ENCODE peak calls at places on chromosome 2, in eight cellular contexts. I is thoracic aorta, S is astrocyte of the spinal cord, H is LNCaP clone FGC, Q is endodermal cell, M is upper lobe of right lung, K is choroid plexus epithelial cell, X is GM23338. F is an unnamed sample.

GRCh38 chr2:21748501-21748900 is 624.7 kb downstream of the TDRD15 start:
- DNase-seq in K (peak; percentile 25), I (no peak), H (no peak), Q (no peak), X (no peak), M (no peak), S (no peak), F (no peak)

GRCh38 chr2:38509322-38509946 is 93.3 kb downstream of the HNRNPLL start:
- DNase-seq in M (no peak), S (peak; percentile 83), Q (no peak), I (no peak), H (no peak), K (peak; percentile 69), X (no peak), F (no peak)

GRCh38 chr2:120736955-120737801 is 1.5 kb downstream of the GLI2 start:
- DNase-seq in M (no peak), K (peak; percentile 87), I (no peak), H (no peak), X (peak; percentile 94), S (peak; percentile 89), Q (peak; percentile 90), F (no peak)

GRCh38 chr2:143071185-143071876 is 57.9 kb upstream of the ARHGAP15 start:
- DNase-seq in X (no peak), Q (no peak), K (no peak), S (no peak), M (no peak), H (no peak), I (no peak), F (no peak)

GRCh38 chr2:191617589-191617988 is 60.3 kb upstream of the NABP1 start:
- DNase-seq in X (no peak), Q (no peak), K (no peak), M (no peak), H (no peak), S (no peak), I (no peak), F (no peak)

GRCh38 chr2:230824406-230824978 is 40.2 kb upstream of the ITM2C start:
- DNase-seq in M (no peak), I (no peak), Q (peak; percentile 87), K (peak; percentile 89), H (peak; percentile 41), S (peak; percentile 78), X (peak; percentile 97), F (no peak)

GRCh38 chr2:38462121-38462634 is 85.1 kb upstream of the ATL2 start:
- DNase-seq in X (no peak), K (peak; percentile 99), M (no peak), I (no peak), Q (no peak), S (peak; percentile 96), H (no peak), F (no peak)

GRCh38 chr2:25473758-25474335 is 132.1 kb upstream of the DNMT3A start:
- DNase-seq in K (peak; percentile 67), H (no peak), I (no peak), Q (no peak), S (peak; percentile 42), M (no peak), X (no peak), F (no peak)

GRCh38 chr2:42786561-42787345 is 5.6 kb downstream of the HAAO start:
- DNase-seq in M (no peak), I (no peak), X (peak; percentile 45), H (no peak), K (no peak), Q (peak; percentile 54), S (no peak), F (no peak)

GRCh38 chr2:48607307-48608014 is 10.2 kb upstream of the GTF2A1L start:
- DNase-seq in K (no peak), M (no peak), X (no peak), I (no peak), S (peak; percentile 19), H (no peak), Q (no peak), F (no peak)

GRCh38 chr2:106868199-106868598 is 17.8 kb downstream of the ST6GAL2 start:
- DNase-seq in Q (peak; percentile 74), K (no peak), S (no peak), X (peak; percentile 63), M (no peak), I (no peak), H (no peak), F (no peak)

GRCh38 chr2:218701806-218702205 is 8.8 kb upstream of the TTLL4 start:
- DNase-seq in H (no peak), S (peak; percentile 61), I (no peak), K (no peak), X (no peak), Q (no peak), M (no peak), F (no peak)

GRCh38 chr2:168490015-168490874 is 34.2 kb downstream of the CERS6 start:
- DNase-seq in Q (peak; percentile 60), M (no peak), S (peak; percentile 76), I (no peak), X (peak; percentile 45), H (no peak), K (peak; percentile 76), F (no peak)

GRCh38 chr2:158688722-158689121 is 106.4 kb upstream of the DAPL1 start:
- DNase-seq in I (no peak), X (peak; percentile 12), M (no peak), K (peak; percentile 23), Q (no peak), S (peak; percentile 17), H (no peak), F (no peak)

GRCh38 chr2:359047-359446 is 71.2 kb upstream of the ALKAL2 start:
- DNase-seq in K (no peak), S (no peak), M (no peak), Q (no peak), H (no peak), I (no peak), X (no peak), F (no peak)

GRCh38 chr2:136115183-136115751 is 2.7 kb downstream of the CXCR4 start:
- DNase-seq in M (no peak), H (no peak), I (no peak), X (no peak), Q (no peak), S (no peak), K (no peak), F (no peak)
- H3K4me3 ChIP-seq in M (peak overlapping the region; percentile 62), H (no peak overlapping the region), I (peak overlapping the region; percentile 29), X (no peak overlapping the region), Q (peak overlapping the region; percentile 98), S (no peak overlapping the region), K (no peak overlapping the region), F (peak overlapping the region; percentile 52)

DNA sequence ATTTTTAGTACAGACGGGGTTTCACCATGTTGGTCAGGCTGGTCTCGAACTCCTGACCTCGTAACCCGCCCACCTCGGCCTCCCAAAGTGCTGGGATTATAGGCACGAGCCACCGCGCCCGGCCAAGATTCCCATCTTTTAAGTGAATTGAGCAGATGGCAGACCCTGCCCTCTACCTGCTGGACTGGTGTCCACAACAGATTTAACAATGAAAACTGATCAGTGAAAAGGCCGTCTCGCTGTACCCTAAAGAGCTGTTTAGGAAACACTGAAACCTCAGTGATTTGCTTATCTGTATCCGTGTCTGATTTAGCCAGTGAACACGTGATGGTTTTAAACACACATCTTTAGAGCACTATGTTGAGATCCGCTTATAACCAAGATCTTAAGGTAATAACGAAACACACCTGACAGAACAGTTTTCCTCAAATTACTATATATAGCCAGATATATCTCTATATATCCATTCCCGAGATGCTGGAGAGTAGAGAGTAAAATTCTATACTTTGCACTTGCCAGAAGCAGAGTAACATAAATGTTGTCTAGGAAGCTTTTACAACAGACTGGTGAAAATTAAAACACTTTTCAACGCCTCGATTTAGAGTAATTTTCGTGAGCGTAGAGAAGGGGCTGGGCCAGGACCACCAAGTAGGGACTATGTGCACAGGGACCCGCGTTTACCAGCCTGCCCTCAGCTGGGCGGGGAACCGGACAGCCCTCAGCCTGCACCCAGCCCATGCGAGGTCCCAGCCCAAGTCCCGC is 593 bp downstream of the FAM161A start:
- DNase-seq in M (peak; percentile 87), S (no peak), I (no peak), X (peak; percentile 74), H (no peak), K (peak; percentile 13), Q (no peak), F (no peak)
- TF ChIP-seq CTCF in M (no peak), S (peak; percentile 11), I (no peak), X (no peak), H (peak; percentile 17), K (peak; percentile 25), Q (no peak), F (no peak)

GRCh38 chr2:74503506-74504475 is 3.7 kb downstream of the PCGF1 start:
- DNase-seq in X (peak; percentile 54), S (no peak), Q (peak; percentile 58), M (no peak), I (no peak), H (no peak), K (no peak), F (no peak)

GRCh38 chr2:74501335-74502071 is 2.1 kb upstream of the LBX2 start:
- DNase-seq in I (no peak), K (no peak), H (no peak), M (no peak), Q (peak; percentile 60), X (peak; percentile 55), S (no peak), F (no peak)

GRCh38 chr2:74502720-74503505 is 3.5 kb upstream of the LBX2 start:
- DNase-seq in K (peak; percentile 87), S (peak; percentile 83), H (no peak), M (peak; percentile 92), X (peak; percentile 73), Q (peak; percentile 90), I (no peak), F (peak; percentile 15)

GRCh38 chr2:74500578-74500946 is 1.2 kb upstream of the LBX2 start:
- DNase-seq in S (no peak), K (no peak), H (no peak), I (no peak), X (peak; percentile 51), M (no peak), Q (peak; percentile 69), F (no peak)

DNA sequence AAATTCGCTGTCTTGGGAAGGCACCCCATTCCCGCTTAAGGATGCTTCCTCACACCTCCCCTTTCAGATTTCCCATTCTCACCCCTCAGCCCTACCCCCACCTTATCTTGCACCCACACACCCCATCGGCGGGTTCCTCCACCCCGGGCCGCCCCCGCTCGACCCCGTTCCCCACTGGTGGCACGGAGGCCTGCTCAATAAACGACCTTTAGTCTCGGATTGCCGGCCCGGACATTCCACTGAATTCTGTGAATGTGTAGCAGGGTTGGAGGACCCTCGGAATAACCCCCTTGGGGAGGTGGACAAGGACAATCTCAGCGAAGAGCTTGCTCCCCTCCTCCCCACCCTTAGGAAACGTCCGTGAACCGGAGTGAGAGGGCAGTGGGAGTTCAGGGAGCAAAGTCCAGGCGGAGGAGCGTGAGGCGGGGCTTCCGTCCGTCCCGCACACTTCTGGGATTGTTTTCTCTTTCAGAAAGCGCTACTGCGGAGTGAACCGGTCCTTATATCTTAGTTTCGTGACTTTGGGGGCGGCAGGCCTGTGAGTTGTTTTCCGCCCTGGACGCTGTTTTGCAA is 2.8 kb upstream of the LBX2 start:
- DNase-seq in X (no peak), S (no peak), H (no peak), M (no peak), I (no peak), K (no peak), Q (peak; percentile 66), F (no peak)
- H3K4me3 ChIP-seq in X (peak overlapping the region; percentile 71), S (peak overlapping the region; percentile 42), H (no peak overlapping the region), M (peak overlapping the region; percentile 68), I (peak overlapping the region; percentile 80), K (peak overlapping the region; percentile 74), Q (peak overlapping the region; percentile 76), F (peak overlapping the region; percentile 30)

DNA sequence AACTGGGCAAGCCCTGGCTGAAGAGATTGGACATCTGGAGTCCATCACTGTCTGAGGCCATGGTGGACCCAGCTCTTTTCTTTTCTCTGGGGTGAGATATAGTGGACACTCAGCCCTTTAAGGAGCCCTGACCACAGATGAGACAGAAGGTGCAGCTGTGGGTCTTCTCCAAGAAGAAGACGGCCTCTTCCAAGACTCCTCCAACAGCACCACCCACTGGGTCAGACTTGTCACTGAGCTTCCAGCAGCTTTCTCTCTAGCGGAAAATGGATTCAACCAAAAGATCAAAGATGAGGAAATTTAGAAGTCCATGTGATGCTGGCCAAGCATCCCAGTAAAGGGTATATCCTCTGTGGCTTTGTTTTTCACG is 27.3 kb downstream of the TWIST2 start:
- DNase-seq in I (no peak), K (peak; percentile 75), X (no peak), Q (peak; percentile 72), H (no peak), S (peak; percentile 28), M (no peak), F (no peak)
- TF ChIP-seq CTCF in I (no peak), K (peak; percentile 72), X (peak; percentile 58), Q (peak; percentile 71), H (peak; percentile 7), S (peak; percentile 17), M (peak; percentile 14), F (peak; percentile 20)

F was measured in esophagus squamous epithelium.